ENCODE peak calls at places on chromosome 4, in six cellular contexts. X, F, K, B, Q and Y are unnamed samples.

GRCh38 chr4:149279331-149279730 is 536.3 kb downstream of the IQCM start:
- DNase-seq in X (no peak), F (no peak), K (no peak), B (no peak), Q (no peak), Y (no peak)

GRCh38 chr4:3253808-3254207 is 4.8 kb downstream of the MSANTD1 start:
- DNase-seq in X (peak), F (peak), K (no peak), B (no peak), Q (no peak), Y (no peak)

GRCh38 chr4:24570172-24570571 is 14.2 kb downstream of the DHX15 start:
- DNase-seq in X (no peak), F (no peak), K (no peak), B (no peak), Q (no peak), Y (no peak)

GRCh38 chr4:87042986-87043820 is 108.4 kb downstream of the AFF1 start:
- DNase-seq in X (no peak), F (no peak), K (no peak), B (no peak), Q (no peak), Y (no peak)

GRCh38 chr4:143482753-143483362 is 30.6 kb upstream of the SMARCA5 start:
- DNase-seq in X (no peak), F (no peak), K (no peak), B (peak), Q (peak), Y (peak)

GRCh38 chr4:48046059-48046458 is 29.5 kb downstream of the NIPAL1 start:
- DNase-seq in X (no peak), F (no peak), K (no peak), B (no peak), Q (no peak), Y (no peak)

GRCh38 chr4:38455092-38455855 is 208.7 kb upstream of the KLF3 start:
- DNase-seq in X (no peak), F (no peak), K (no peak), B (no peak), Q (no peak), Y (no peak)

GRCh38 chr4:187179086-187180070 is 455.7 kb upstream of the FAT1 start:
- DNase-seq in X (no peak), F (no peak), K (no peak), B (no peak), Q (peak), Y (no peak)

GRCh38 chr4:19791422-19792113 is 460.1 kb upstream of the SLIT2 start:
- DNase-seq in X (no peak), F (no peak), K (no peak), B (no peak), Q (no peak), Y (no peak)
- TF ChIP-seq CTCF in X (no peak), F (peak), K (no peak), B (peak), Q (peak), Y (no peak)

DNA sequence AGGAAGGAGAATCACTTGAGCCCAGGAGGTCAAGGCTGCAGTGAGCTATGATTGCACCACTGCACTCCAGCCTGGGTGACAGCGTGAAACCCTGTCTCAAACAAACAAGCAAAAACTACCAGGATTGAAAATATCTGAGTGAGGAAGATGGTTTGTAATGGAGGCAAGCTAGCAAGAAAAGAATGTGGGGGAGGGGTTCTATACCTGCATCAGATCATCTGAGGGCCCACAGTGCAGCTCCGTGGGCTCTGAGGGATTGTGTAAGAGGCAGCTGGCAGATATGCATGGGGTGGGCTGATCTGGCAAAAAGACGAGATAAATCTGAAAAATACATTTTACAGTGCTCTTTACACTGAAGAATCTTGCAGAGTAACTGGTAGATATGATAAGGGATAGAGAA is 28.9 kb upstream of the CHRNA9 start:
- DNase-seq in X (no peak), F (no peak), K (no peak), B (no peak), Q (no peak), Y (no peak)
- H3K27ac ChIP-seq in X (no peak), F (no peak), K (no peak), B (no peak), Q (no peak), Y (no peak)

DNA sequence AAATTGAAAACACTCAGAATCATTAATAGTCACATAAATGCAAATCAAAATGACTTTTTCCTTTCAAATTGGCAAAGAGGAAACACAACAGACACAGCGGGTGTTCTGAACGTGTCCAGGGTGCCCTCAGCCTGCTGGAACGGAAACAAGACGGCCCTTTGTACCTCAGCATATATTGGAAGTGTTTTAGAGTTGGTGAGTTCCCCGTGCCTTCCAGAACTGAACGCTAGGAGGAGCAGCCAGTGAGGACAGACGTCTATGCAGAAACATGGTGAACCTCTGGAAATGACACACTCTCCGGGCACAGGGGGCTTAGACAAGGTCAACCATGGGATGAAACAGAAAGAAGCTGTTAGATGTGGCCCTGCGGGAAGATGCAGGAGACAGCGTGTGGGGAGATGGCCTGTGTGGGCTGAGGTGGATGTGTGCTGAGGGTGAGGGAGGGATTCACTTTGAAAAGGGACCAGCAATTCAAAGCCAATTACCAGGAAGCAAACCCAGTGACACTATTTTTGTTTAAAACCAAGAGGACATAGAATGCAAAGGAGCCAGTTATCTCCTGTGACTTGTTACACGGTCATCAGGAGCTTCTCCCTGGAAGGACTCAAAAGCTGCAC is 40.4 kb downstream of the RNF212 start:
- DNase-seq in X (no peak), F (peak), K (peak), B (peak), Q (peak), Y (peak)
- TF ChIP-seq CTCF in X (peak), F (peak), K (peak), B (peak), Q (peak), Y (peak)

DNA sequence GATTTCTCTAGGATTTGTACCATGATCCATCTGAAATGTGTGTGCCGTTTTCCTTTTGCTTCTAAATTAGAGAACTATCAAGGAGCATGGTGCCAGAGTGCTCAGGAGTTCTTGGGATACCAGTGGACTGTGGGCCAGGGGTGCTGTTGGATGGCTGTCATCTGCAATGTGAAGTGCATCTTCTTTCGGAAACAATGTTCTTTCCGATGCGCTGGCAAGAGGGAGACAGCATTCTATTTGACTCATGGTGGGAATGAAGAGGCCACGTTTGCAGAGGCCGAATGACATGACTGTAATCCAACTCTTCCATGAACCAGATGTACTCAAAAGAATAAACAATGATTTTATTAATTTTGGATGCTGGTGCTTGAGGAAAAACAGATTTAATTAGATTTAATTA is 45.5 kb downstream of the SORCS2 start:
- DNase-seq in X (no peak), F (no peak), K (no peak), B (no peak), Q (no peak), Y (no peak)
- H3K27ac ChIP-seq in X (no peak), F (no peak), K (no peak), B (no peak), Q (no peak), Y (no peak)

GRCh38 chr4:7649411-7649740 is 214.6 kb upstream of the PSAPL1 start:
- DNase-seq in X (peak), F (no peak), K (no peak), B (no peak), Q (no peak), Y (no peak)

GRCh38 chr4:7651461-7651921 is 216.8 kb upstream of the PSAPL1 start:
- DNase-seq in X (peak), F (peak), K (no peak), B (no peak), Q (peak), Y (peak)

GRCh38 chr4:7652006-7652405 is 217.3 kb upstream of the PSAPL1 start:
- DNase-seq in X (peak), F (no peak), K (no peak), B (no peak), Q (no peak), Y (no peak)

GRCh38 chr4:7649741-7650531 is 215.2 kb upstream of the PSAPL1 start:
- DNase-seq in X (peak), F (no peak), K (no peak), B (no peak), Q (peak), Y (peak)

DNA sequence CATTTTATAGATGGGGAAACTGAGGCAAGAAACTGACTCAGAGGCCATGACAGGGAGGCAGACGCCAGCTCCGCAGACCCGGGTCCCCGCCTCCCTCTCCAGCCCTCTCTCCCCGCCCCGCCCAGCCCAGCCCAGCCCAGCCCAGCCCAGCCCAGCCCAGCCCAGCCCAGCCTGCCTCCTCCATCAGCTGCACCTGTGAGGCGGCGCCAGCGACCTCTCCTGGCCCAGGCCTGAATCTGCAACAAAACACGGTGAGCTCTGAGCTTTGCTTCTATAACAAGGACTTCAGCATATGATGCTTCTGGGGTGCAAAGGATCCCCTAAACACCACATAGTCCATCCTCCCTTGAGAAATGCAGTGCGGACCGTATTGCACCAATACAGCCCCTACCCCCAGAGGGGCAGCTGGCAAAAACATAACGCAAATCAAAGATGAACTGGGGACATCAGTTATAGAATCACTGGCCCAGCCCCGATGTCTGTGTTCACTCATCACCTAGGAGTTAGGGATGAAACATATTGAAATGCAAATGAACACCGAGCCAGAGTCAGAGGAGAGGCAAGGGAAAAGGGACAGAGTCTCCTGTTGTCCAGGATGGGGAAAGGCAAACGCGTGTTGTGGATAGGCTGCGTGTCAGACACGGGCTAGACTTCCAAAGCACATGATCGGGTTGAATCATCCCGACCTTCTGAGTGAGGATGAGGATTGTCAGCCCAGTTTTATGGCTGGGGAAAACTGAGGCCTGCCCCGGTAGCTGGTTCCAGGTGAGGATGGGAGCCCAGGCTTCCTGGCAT is 216.1 kb upstream of the PSAPL1 start:
- DNase-seq in X (peak), F (peak), K (no peak), B (no peak), Q (peak), Y (no peak)
- TF ChIP-seq CTCF in X (no peak), F (peak), K (no peak), B (no peak), Q (no peak), Y (no peak)

GRCh38 chr4:6779667-6780565 is 2.6 kb upstream of the KIAA0232 start:
- DNase-seq in X (no peak), F (peak), K (no peak), B (no peak), Q (peak), Y (no peak)

GRCh38 chr4:6782846-6783110 is 251 bp downstream of the KIAA0232 start:
- DNase-seq in X (no peak), F (no peak), K (no peak), B (no peak), Q (no peak), Y (no peak)

GRCh38 chr4:6781113-6781512 is 1.4 kb upstream of the KIAA0232 start:
- DNase-seq in X (no peak), F (no peak), K (no peak), B (no peak), Q (no peak), Y (no peak)

GRCh38 chr4:6782147-6782845 is at the start of gene KIAA0232:
- DNase-seq in X (peak), F (peak), K (peak), B (no peak), Q (peak), Y (peak)

DNA sequence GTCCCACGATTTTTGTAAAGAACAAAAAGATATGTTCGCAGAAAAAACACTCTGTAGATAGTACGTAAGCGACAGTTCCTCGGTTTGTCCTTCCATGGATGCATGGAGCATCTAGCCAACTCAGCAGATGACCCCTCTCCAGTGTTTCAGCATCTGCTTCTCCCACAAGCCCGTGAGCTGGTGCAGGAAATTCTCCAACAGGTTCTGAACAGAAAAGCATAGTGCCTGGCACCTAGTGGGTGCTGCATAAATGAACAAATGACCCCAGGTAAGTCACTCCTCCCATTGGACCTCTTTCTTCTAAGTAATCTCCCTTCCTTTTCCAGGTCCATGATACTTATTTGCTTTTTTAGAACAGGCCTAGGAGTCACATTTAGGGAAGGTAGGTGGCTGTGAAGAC is 966 bp upstream of the KIAA0232 start:
- DNase-seq in X (no peak), F (no peak), K (no peak), B (no peak), Q (no peak), Y (no peak)
- H3K27ac ChIP-seq in X (peak), F (no peak), K (no peak), B (peak), Q (no peak), Y (peak)

GRCh38 chr4:127993150-127993549 is 27.9 kb downstream of the ABHD18 start:
- DNase-seq in X (no peak), F (no peak), K (no peak), B (no peak), Q (no peak), Y (no peak)

GRCh38 chr4:127995776-127996175 is 30.6 kb downstream of the ABHD18 start:
- DNase-seq in X (peak), F (no peak), K (no peak), B (no peak), Q (no peak), Y (peak)

DNA sequence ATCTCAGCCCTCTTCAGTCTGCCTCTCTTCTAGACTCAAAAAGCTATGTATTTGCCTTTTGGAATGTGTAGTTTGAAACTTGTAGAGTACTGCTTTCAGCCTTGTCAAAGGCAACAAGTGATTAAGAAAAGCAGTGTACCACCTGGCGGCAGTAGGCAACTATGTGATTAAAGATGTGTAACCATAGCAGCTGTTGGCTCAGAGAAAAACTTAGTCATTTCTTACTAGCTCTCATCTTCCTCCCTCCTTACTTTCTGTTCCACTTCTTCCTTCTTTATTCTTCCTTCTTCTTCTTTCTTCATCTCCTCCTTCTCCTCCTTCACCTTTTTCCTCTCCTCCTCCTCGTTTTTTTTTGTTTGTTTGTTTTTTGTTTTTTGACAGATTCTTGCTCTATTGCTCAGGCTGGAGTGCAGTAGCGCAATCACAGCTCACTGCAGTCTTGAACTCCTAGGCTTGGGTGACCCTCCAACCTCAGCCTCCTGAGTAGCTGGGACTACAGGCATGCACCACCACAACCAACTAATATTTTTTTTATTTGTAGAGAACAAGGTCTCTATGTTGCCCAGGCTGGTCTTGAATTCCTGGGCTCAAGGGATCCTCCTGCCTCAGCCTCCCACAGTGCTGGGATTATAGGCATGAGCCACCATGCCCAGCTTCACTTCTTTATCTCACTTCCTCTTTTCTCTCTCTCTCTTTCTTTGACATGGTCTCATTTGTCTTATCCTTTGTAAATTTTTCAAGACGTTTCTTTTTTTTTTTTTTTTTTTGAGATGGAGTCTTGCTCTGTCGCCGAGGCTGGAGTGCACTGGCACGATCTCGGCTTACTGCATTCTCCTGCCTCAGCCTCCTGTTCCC is 32.6 kb downstream of the ABHD18 start:
- DNase-seq in X (no peak), F (no peak), K (no peak), B (peak), Q (peak), Y (peak)
- TF ChIP-seq CTCF in X (no peak), F (peak), K (no peak), B (no peak), Q (no peak), Y (no peak)

GRCh38 chr4:138948918-138949317 is 66.7 kb upstream of the NOCT start:
- DNase-seq in X (no peak), F (no peak), K (no peak), B (no peak), Q (no peak), Y (peak)
- H3K27ac ChIP-seq in X (no peak), F (no peak), K (no peak), B (no peak), Q (no peak), Y (no peak)

DNA sequence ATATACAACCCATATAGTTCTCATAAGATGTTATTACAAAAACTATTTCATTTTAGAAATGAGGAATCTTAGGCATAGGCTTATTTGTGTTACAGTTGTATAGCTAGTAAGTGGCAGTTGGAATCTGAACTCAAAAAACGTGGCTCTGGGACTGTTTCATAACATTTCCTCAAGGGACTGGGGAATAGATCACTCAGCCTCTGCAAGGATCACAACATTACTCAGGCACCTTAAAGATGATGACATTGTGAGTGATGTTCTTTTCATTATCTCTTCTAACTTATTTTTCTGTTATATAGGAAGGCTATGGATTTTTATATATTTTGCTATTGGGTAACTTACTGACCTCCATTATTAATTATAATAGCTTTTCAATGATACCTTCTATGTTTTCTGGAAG is 774.2 kb upstream of the LCORL start:
- DNase-seq in X (no peak), F (no peak), K (no peak), B (no peak), Q (no peak), Y (no peak)
- TF ChIP-seq CTCF in X (no peak), F (no peak), K (no peak), B (no peak), Q (no peak), Y (no peak)